ENCODE peak calls at places on chromosomes 5 and 9, in seven cellular contexts. One of them, this sample, is unnamed.

GRCh38 chr9:86843182-86843581 is 104.1 kb downstream of the GAS1 start:
- DNase-seq in RCC 7860: no peak
- DNase-seq in activated CD4-positive, CD25-positive, alpha-beta regulatory T cell: no peak
- DNase-seq in NCI-H2107: no peak
- DNase-seq in EH: peak; percentile 16
- DNase-seq in astrocyte: no peak
- DNase-seq in stomach: no peak
- DNase-seq in this sample: no peak

GRCh38 chr9:1005043-1005667 is 28.7 kb downstream of the DMRT3 start:
- DNase-seq in astrocyte: peak; percentile 21
- DNase-seq in activated CD4-positive, CD25-positive, alpha-beta regulatory T cell: no peak
- DNase-seq in stomach: no peak
- DNase-seq in EH: peak; percentile 62
- DNase-seq in NCI-H2107: no peak
- DNase-seq in RCC 7860: peak; percentile 13
- DNase-seq in this sample: no peak

GRCh38 chr5:137896560-137896959 is 7.3 kb downstream of the PKD2L2 start:
- DNase-seq in astrocyte: no peak
- DNase-seq in NCI-H2107: no peak
- DNase-seq in activated CD4-positive, CD25-positive, alpha-beta regulatory T cell: no peak
- DNase-seq in RCC 7860: no peak
- DNase-seq in stomach: no peak
- DNase-seq in EH: no peak
- DNase-seq in this sample: no peak

GRCh38 chr5:148808864-148809642 is 17.4 kb upstream of the ADRB2 start:
- DNase-seq in EH: peak; percentile 8
- DNase-seq in RCC 7860: no peak
- DNase-seq in NCI-H2107: no peak
- DNase-seq in activated CD4-positive, CD25-positive, alpha-beta regulatory T cell: no peak
- DNase-seq in stomach: no peak
- DNase-seq in astrocyte: no peak
- DNase-seq in this sample: no peak

GRCh38 chr9:33697171-33697570 is 98.2 kb upstream of the PRSS3 start:
- DNase-seq in EH: no peak
- DNase-seq in RCC 7860: no peak
- DNase-seq in stomach: no peak
- DNase-seq in activated CD4-positive, CD25-positive, alpha-beta regulatory T cell: no peak
- DNase-seq in NCI-H2107: no peak
- DNase-seq in astrocyte: no peak
- DNase-seq in this sample: no peak

GRCh38 chr5:134273642-134274361 is 47.9 kb upstream of the PPP2CA start:
- DNase-seq in astrocyte: no peak
- DNase-seq in RCC 7860: no peak
- DNase-seq in NCI-H2107: peak; percentile 23
- DNase-seq in activated CD4-positive, CD25-positive, alpha-beta regulatory T cell: no peak
- DNase-seq in EH: no peak
- DNase-seq in stomach: no peak
- DNase-seq in this sample: no peak

GRCh38 chr5:147849226-147849625 is 17.8 kb upstream of the SPINK1 start:
- DNase-seq in NCI-H2107: no peak
- DNase-seq in EH: no peak
- DNase-seq in RCC 7860: no peak
- DNase-seq in activated CD4-positive, CD25-positive, alpha-beta regulatory T cell: no peak
- DNase-seq in stomach: no peak
- DNase-seq in astrocyte: peak; percentile 4
- DNase-seq in this sample: no peak

GRCh38 chr9:98576859-98577258 is 131.9 kb downstream of the GABBR2 start:
- DNase-seq in EH: no peak
- DNase-seq in astrocyte: no peak
- DNase-seq in NCI-H2107: no peak
- DNase-seq in activated CD4-positive, CD25-positive, alpha-beta regulatory T cell: no peak
- DNase-seq in stomach: no peak
- DNase-seq in RCC 7860: no peak
- DNase-seq in this sample: no peak

GRCh38 chr5:132557425-132557805 is 638 bp downstream of the RAD50 start:
- DNase-seq in RCC 7860: peak; percentile 52
- DNase-seq in stomach: peak; percentile 49
- DNase-seq in NCI-H2107: no peak
- DNase-seq in EH: peak; percentile 53
- DNase-seq in activated CD4-positive, CD25-positive, alpha-beta regulatory T cell: no peak
- DNase-seq in astrocyte: peak; percentile 11
- DNase-seq in this sample: no peak

GRCh38 chr9:137070906-137071275 is 534 bp upstream of the SAPCD2 start:
- DNase-seq in RCC 7860: peak; percentile 11
- DNase-seq in activated CD4-positive, CD25-positive, alpha-beta regulatory T cell: no peak
- DNase-seq in EH: no peak
- DNase-seq in astrocyte: no peak
- DNase-seq in stomach: no peak
- DNase-seq in NCI-H2107: peak; percentile 70
- DNase-seq in this sample: no peak

GRCh38 chr5:157560560-157560959 is 15.0 kb downstream of the ADAM19 start:
- DNase-seq in NCI-H2107: no peak
- DNase-seq in astrocyte: no peak
- DNase-seq in RCC 7860: no peak
- DNase-seq in activated CD4-positive, CD25-positive, alpha-beta regulatory T cell: no peak
- DNase-seq in stomach: no peak
- DNase-seq in EH: peak; percentile 50
- DNase-seq in this sample: no peak

GRCh38 chr9:92947268-92948031 is at the start of gene FGD3:
- DNase-seq in RCC 7860: no peak
- DNase-seq in stomach: peak; percentile 43
- DNase-seq in EH: no peak
- DNase-seq in activated CD4-positive, CD25-positive, alpha-beta regulatory T cell: no peak
- DNase-seq in astrocyte: peak; percentile 5
- DNase-seq in NCI-H2107: peak; percentile 71
- DNase-seq in this sample: peak; percentile 60

GRCh38 chr9:35750256-35750531 is 1.1 kb downstream of the RGP1 start:
- DNase-seq in NCI-H2107: no peak
- DNase-seq in activated CD4-positive, CD25-positive, alpha-beta regulatory T cell: no peak
- DNase-seq in RCC 7860: no peak
- DNase-seq in EH: no peak
- DNase-seq in stomach: peak; percentile 14
- DNase-seq in astrocyte: no peak
- DNase-seq in this sample: no peak

GRCh38 chr9:108811944-108812343 is 43.8 kb downstream of the ACTL7B start:
- DNase-seq in EH: no peak
- DNase-seq in NCI-H2107: peak; percentile 6
- DNase-seq in stomach: no peak
- DNase-seq in astrocyte: no peak
- DNase-seq in activated CD4-positive, CD25-positive, alpha-beta regulatory T cell: no peak
- DNase-seq in RCC 7860: no peak
- DNase-seq in this sample: no peak